ENCODE peak calls at places on chromosomes 4 and X, in nine cellular contexts. One of them, this sample, is unnamed.

GRCh38 chr4:151942971-151943370 is 182.2 kb upstream of the GATB start:
- DNase-seq in ascending aorta: no peak
- DNase-seq in pulmonary artery endothelial cell: no peak
- DNase-seq in NCI-H2081: no peak
- DNase-seq in activated gamma-delta T cell treated with anti-CD3 and anti-CD28 coated beads, Interleukin-2, amount 50 U/mL, for 16 hours: no peak
- DNase-seq in hypothalamus: no peak
- DNase-seq in NCI-H510A treated with DMSO at 0.1 percent for 48 hours: no peak
- DNase-seq in AG08395: no peak
- DNase-seq in WTC11: no peak
- DNase-seq in this sample: no peak

GRCh38 chr4:125594203-125594602 is 279.4 kb downstream of the FAT4 start:
- DNase-seq in activated gamma-delta T cell treated with anti-CD3 and anti-CD28 coated beads, Interleukin-2, amount 50 U/mL, for 16 hours: no peak
- DNase-seq in pulmonary artery endothelial cell: no peak
- DNase-seq in hypothalamus: no peak
- DNase-seq in NCI-H2081: no peak
- DNase-seq in WTC11: no peak
- DNase-seq in AG08395: no peak
- DNase-seq in NCI-H510A treated with DMSO at 0.1 percent for 48 hours: no peak
- DNase-seq in ascending aorta: no peak
- DNase-seq in this sample: no peak

GRCh38 chrX:30888526-30889146 is 418 bp downstream of the TAB3 start:
- DNase-seq in ascending aorta: peak
- DNase-seq in NCI-H2081: no peak
- DNase-seq in AG08395: peak
- DNase-seq in activated gamma-delta T cell treated with anti-CD3 and anti-CD28 coated beads, Interleukin-2, amount 50 U/mL, for 16 hours: no peak
- DNase-seq in WTC11: peak
- DNase-seq in NCI-H510A treated with DMSO at 0.1 percent for 48 hours: peak
- DNase-seq in pulmonary artery endothelial cell: no peak
- DNase-seq in hypothalamus: no peak
- DNase-seq in this sample: no peak

GRCh38 chrX:121085612-121086010 is 38.2 kb downstream of the GLUD2 start:
- DNase-seq in ascending aorta: no peak
- DNase-seq in hypothalamus: no peak
- DNase-seq in pulmonary artery endothelial cell: no peak
- DNase-seq in AG08395: no peak
- DNase-seq in NCI-H2081: no peak
- DNase-seq in NCI-H510A treated with DMSO at 0.1 percent for 48 hours: no peak
- DNase-seq in activated gamma-delta T cell treated with anti-CD3 and anti-CD28 coated beads, Interleukin-2, amount 50 U/mL, for 16 hours: no peak
- DNase-seq in WTC11: no peak
- DNase-seq in this sample: no peak

GRCh38 chr4:74451214-74451661 is 6.3 kb downstream of the AREG start:
- DNase-seq in ascending aorta: no peak
- DNase-seq in WTC11: no peak
- DNase-seq in NCI-H510A treated with DMSO at 0.1 percent for 48 hours: no peak
- DNase-seq in AG08395: peak
- DNase-seq in pulmonary artery endothelial cell: peak
- DNase-seq in NCI-H2081: no peak
- DNase-seq in hypothalamus: no peak
- DNase-seq in activated gamma-delta T cell treated with anti-CD3 and anti-CD28 coated beads, Interleukin-2, amount 50 U/mL, for 16 hours: no peak
- DNase-seq in this sample: no peak

GRCh38 chrX:54076903-54077302 is 32.6 kb upstream of the PHF8 start:
- DNase-seq in pulmonary artery endothelial cell: no peak
- DNase-seq in hypothalamus: no peak
- DNase-seq in NCI-H510A treated with DMSO at 0.1 percent for 48 hours: no peak
- DNase-seq in ascending aorta: no peak
- DNase-seq in WTC11: no peak
- DNase-seq in NCI-H2081: no peak
- DNase-seq in AG08395: peak
- DNase-seq in activated gamma-delta T cell treated with anti-CD3 and anti-CD28 coated beads, Interleukin-2, amount 50 U/mL, for 16 hours: no peak
- DNase-seq in this sample: peak

GRCh38 chr4:70969076-70969475 is 24.4 kb upstream of the DCK start:
- DNase-seq in WTC11: no peak
- DNase-seq in ascending aorta: no peak
- DNase-seq in NCI-H510A treated with DMSO at 0.1 percent for 48 hours: no peak
- DNase-seq in NCI-H2081: no peak
- DNase-seq in activated gamma-delta T cell treated with anti-CD3 and anti-CD28 coated beads, Interleukin-2, amount 50 U/mL, for 16 hours: no peak
- DNase-seq in hypothalamus: no peak
- DNase-seq in AG08395: no peak
- DNase-seq in pulmonary artery endothelial cell: no peak
- DNase-seq in this sample: no peak

GRCh38 chr4:174669278-174669677 is 147.0 kb upstream of the HPGD start:
- DNase-seq in activated gamma-delta T cell treated with anti-CD3 and anti-CD28 coated beads, Interleukin-2, amount 50 U/mL, for 16 hours: no peak
- DNase-seq in WTC11: no peak
- DNase-seq in pulmonary artery endothelial cell: no peak
- DNase-seq in NCI-H510A treated with DMSO at 0.1 percent for 48 hours: no peak
- DNase-seq in ascending aorta: no peak
- DNase-seq in hypothalamus: no peak
- DNase-seq in NCI-H2081: no peak
- DNase-seq in AG08395: peak
- DNase-seq in this sample: peak

GRCh38 chr4:173332963-173333657 is 1.0 kb downstream of the HMGB2 start:
- DNase-seq in AG08395: no peak
- DNase-seq in hypothalamus: no peak
- DNase-seq in NCI-H2081: no peak
- DNase-seq in ascending aorta: no peak
- DNase-seq in WTC11: no peak
- DNase-seq in NCI-H510A treated with DMSO at 0.1 percent for 48 hours: no peak
- DNase-seq in activated gamma-delta T cell treated with anti-CD3 and anti-CD28 coated beads, Interleukin-2, amount 50 U/mL, for 16 hours: peak
- DNase-seq in pulmonary artery endothelial cell: no peak
- DNase-seq in this sample: no peak

GRCh38 chr4:26058537-26058936 is 144.5 kb downstream of the SMIM20 start:
- DNase-seq in hypothalamus: no peak
- DNase-seq in NCI-H510A treated with DMSO at 0.1 percent for 48 hours: no peak
- DNase-seq in AG08395: peak
- DNase-seq in WTC11: no peak
- DNase-seq in activated gamma-delta T cell treated with anti-CD3 and anti-CD28 coated beads, Interleukin-2, amount 50 U/mL, for 16 hours: no peak
- DNase-seq in NCI-H2081: no peak
- DNase-seq in pulmonary artery endothelial cell: no peak
- DNase-seq in ascending aorta: peak
- DNase-seq in this sample: no peak

GRCh38 chrX:41142130-41142529 is 56.9 kb downstream of the USP9X start:
- DNase-seq in pulmonary artery endothelial cell: no peak
- DNase-seq in hypothalamus: no peak
- DNase-seq in activated gamma-delta T cell treated with anti-CD3 and anti-CD28 coated beads, Interleukin-2, amount 50 U/mL, for 16 hours: no peak
- DNase-seq in NCI-H510A treated with DMSO at 0.1 percent for 48 hours: no peak
- DNase-seq in WTC11: no peak
- DNase-seq in AG08395: no peak
- DNase-seq in NCI-H2081: no peak
- DNase-seq in ascending aorta: no peak
- DNase-seq in this sample: no peak

GRCh38 chr4:74394476-74395136 is 29.7 kb downstream of the EREG start:
- DNase-seq in NCI-H510A treated with DMSO at 0.1 percent for 48 hours: no peak
- DNase-seq in WTC11: no peak
- DNase-seq in pulmonary artery endothelial cell: no peak
- DNase-seq in hypothalamus: no peak
- DNase-seq in activated gamma-delta T cell treated with anti-CD3 and anti-CD28 coated beads, Interleukin-2, amount 50 U/mL, for 16 hours: no peak
- DNase-seq in AG08395: no peak
- DNase-seq in ascending aorta: no peak
- DNase-seq in NCI-H2081: no peak
- DNase-seq in this sample: no peak

GRCh38 chrX:69746051-69746450 is 130.1 kb downstream of the EDA start:
- DNase-seq in ascending aorta: no peak
- DNase-seq in hypothalamus: no peak
- DNase-seq in AG08395: no peak
- DNase-seq in activated gamma-delta T cell treated with anti-CD3 and anti-CD28 coated beads, Interleukin-2, amount 50 U/mL, for 16 hours: no peak
- DNase-seq in NCI-H2081: no peak
- DNase-seq in NCI-H510A treated with DMSO at 0.1 percent for 48 hours: no peak
- DNase-seq in WTC11: no peak
- DNase-seq in pulmonary artery endothelial cell: no peak
- DNase-seq in this sample: no peak